ENCODE peak calls at places on chromosomes 13 and 19, in ten cellular contexts. Z, Y, W, J, K, D, T, A, I and G are unnamed samples.

GRCh38 chr19:51150627-51151026 is 8.5 kb downstream of the SIGLEC7 start:
- DNase-seq in D (no peak), Z (no peak), K (no peak), Y (no peak), I (no peak), W (no peak), T (no peak), A (no peak), J (no peak), G (no peak)

GRCh38 chr13:40983269-40983668 is 35.8 kb downstream of the ELF1 start:
- DNase-seq in D (no peak), Z (no peak), W (no peak), Y (no peak), K (peak; percentile 34), A (no peak), T (no peak), I (no peak), J (no peak), G (no peak)

GRCh38 chr19:35715981-35716734 is 1.6 kb upstream of the KMT2B start:
- DNase-seq in D (no peak), J (peak; percentile 56), A (peak; percentile 17), Y (peak; percentile 73), K (no peak), T (no peak), I (peak; percentile 63), W (peak; percentile 29), Z (peak; percentile 80), G (no peak)

GRCh38 chr13:51125495-51126226 is 14.6 kb upstream of the C13orf42 start:
- DNase-seq in K (peak; percentile 75), W (no peak), Z (peak; percentile 77), D (peak; percentile 16), A (peak; percentile 85), T (peak; percentile 56), J (no peak), Y (peak; percentile 43), I (no peak), G (peak; percentile 42)

GRCh38 chr13:39542361-39542760 is 60.6 kb downstream of the LHFPL6 start:
- DNase-seq in J (no peak), Y (no peak), D (no peak), W (no peak), T (no peak), I (no peak), A (no peak), Z (no peak), K (no peak), G (no peak)

GRCh38 chr13:101612736-101613135 is 160.3 kb downstream of the ITGBL1 start:
- DNase-seq in T (no peak), I (no peak), J (no peak), A (no peak), Y (no peak), W (no peak), K (no peak), Z (no peak), D (no peak), G (no peak)

GRCh38 chr13:89925107-89925506 is 1422.4 kb upstream of the MIR17HG start:
- DNase-seq in A (peak; percentile 57), W (no peak), T (peak; percentile 77), D (no peak), Z (peak; percentile 31), I (no peak), J (no peak), K (peak; percentile 35), Y (no peak), G (peak; percentile 65)

GRCh38 chr13:104105418-104106355 is 1039.5 kb upstream of the SLC10A2 start:
- DNase-seq in T (no peak), I (no peak), J (no peak), A (no peak), D (no peak), Y (no peak), W (no peak), K (no peak), Z (no peak), G (no peak)

GRCh38 chr13:67229438-67230242 is 496 bp downstream of the PCDH9 start:
- DNase-seq in J (no peak), T (peak; percentile 20), K (peak; percentile 6), Y (no peak), D (no peak), Z (peak; percentile 12), W (no peak), A (peak; percentile 38), I (no peak), G (peak; percentile 31)

GRCh38 chr19:6521718-6522646 is 8.8 kb upstream of the TNFSF9 start:
- DNase-seq in D (peak; percentile 95), I (no peak), A (no peak), W (no peak), T (no peak), J (no peak), K (peak; percentile 41), Z (no peak), Y (no peak), G (no peak)

GRCh38 chr19:6524326-6524725 is 6.5 kb upstream of the TNFSF9 start:
- DNase-seq in A (no peak), I (no peak), T (no peak), J (no peak), D (no peak), Y (no peak), K (no peak), Z (no peak), W (no peak), G (no peak)

GRCh38 chr19:6519289-6519688 is 11.5 kb upstream of the TNFSF9 start:
- DNase-seq in Y (no peak), T (peak; percentile 74), W (no peak), J (no peak), K (peak; percentile 77), D (no peak), A (no peak), Z (no peak), I (no peak), G (no peak)

GRCh38 chr19:6527893-6528543 is 2.8 kb upstream of the TNFSF9 start:
- DNase-seq in J (no peak), W (no peak), I (no peak), T (no peak), D (peak; percentile 96), Z (no peak), Y (no peak), A (no peak), K (no peak), G (no peak)

DNA sequence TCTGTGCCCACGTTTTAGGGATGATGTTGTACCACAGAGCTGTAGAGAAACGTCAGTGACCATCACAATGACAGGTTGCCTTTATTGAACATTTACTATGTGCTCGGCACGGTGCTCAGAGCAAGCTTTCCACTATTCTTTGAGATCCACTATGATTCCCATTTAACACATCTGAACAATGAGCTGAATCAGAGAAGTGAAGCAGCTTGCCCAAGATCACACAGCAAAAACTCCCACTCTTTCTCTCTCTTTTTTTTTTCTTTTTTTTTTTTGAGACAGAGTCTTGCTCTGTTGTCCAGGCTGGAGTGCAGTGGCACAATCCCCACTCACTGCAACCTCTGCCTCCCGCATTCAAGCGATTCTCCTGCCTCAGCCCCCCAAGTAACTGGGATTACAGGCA is 8.1 kb upstream of the TNFSF9 start:
- DNase-seq in T (no peak), Y (no peak), A (no peak), J (no peak), Z (no peak), W (no peak), D (no peak), K (no peak), I (no peak), G (no peak)
- H3K4me3 ChIP-seq in T (no peak overlapping the region), Y (no peak overlapping the region), A (no peak overlapping the region), J (no peak overlapping the region), Z (no peak overlapping the region), W (no peak overlapping the region), D (peak overlapping the region; percentile 60), K (no peak overlapping the region), I (no peak overlapping the region), G (no peak overlapping the region)

DNA sequence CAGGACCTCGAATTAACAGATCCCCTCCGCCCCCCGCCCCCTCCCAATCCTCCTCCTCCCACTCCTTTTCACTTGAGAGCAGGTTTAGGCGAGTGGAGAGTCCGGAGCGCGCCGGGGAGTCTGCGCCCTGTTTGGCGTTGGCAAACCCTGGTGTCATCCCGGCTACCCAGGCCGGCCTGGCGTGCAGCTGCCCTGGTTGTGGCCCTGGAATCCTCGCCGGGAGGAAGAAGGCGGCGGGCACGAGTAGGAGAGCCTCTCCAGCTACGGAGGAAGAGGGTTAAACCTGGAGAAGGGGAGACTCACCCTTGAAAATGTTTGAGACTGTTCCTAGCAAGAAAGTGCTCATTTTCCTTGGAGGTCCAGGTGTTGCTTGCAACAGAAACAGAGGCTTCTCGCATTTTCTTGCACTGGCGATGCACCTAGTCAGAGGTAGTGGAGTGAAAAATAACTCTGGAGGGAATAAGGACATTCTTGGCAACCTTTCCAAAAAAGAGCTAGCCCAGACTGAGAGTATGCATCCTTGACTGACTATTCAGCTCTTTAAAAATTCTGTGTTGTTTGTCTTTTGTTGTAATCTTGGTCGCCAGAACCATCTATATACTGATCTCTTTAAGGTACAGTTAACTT is 1.3 kb upstream of the SOX21 start:
- DNase-seq in T (no peak), I (no peak), J (no peak), W (no peak), Z (no peak), A (no peak), D (no peak), K (no peak), Y (no peak), G (no peak)
- H3K27me3 ChIP-seq in T (peaks cover 38% of the 10 kb centered on the region), I (peaks cover 21% of the 10 kb centered on the region), J (peaks cover 60% of the 10 kb centered on the region), W (peaks cover 53% of the 10 kb centered on the region), Z (peaks cover 87% of the 10 kb centered on the region), A (no peaks in the 10 kb centered on the region), D (peaks cover 12% of the 10 kb centered on the region), K (peaks cover 94% of the 10 kb centered on the region), Y (peaks cover 66% of the 10 kb centered on the region), G (peaks cover 59% of the 10 kb centered on the region)

GRCh38 chr19:36898422-36898821 is 17.7 kb downstream of the ZNF829 start:
- DNase-seq in Z (no peak), Y (no peak), D (no peak), A (no peak), K (no peak), T (no peak), I (no peak), J (no peak), W (no peak), G (no peak)
- H3K4me3 ChIP-seq in Z (no peak overlapping the region), Y (no peak overlapping the region), D (no peak overlapping the region), A (no peak overlapping the region), K (no peak overlapping the region), T (no peak overlapping the region), I (no peak overlapping the region), J (no peak overlapping the region), W (peak overlapping the region; percentile 21), G (no peak overlapping the region)

GRCh38 chr19:32231691-32232090 is 113.7 kb upstream of the ZNF507 start:
- DNase-seq in Z (no peak), Y (no peak), I (no peak), W (no peak), J (peak; percentile 30), A (no peak), T (no peak), D (no peak), K (no peak), G (no peak)

GRCh38 chr19:32233091-32233490 is 112.3 kb upstream of the ZNF507 start:
- DNase-seq in Z (no peak), T (no peak), I (no peak), J (peak; percentile 38), A (no peak), D (no peak), K (no peak), Y (no peak), W (no peak), G (no peak)

GRCh38 chr19:32232449-32232848 is 113.0 kb upstream of the ZNF507 start:
- DNase-seq in D (no peak), K (no peak), W (no peak), T (no peak), J (peak; percentile 17), I (no peak), A (no peak), Y (no peak), Z (no peak), G (no peak)

GRCh38 chr19:32231020-32231419 is 114.4 kb upstream of the ZNF507 start:
- DNase-seq in D (no peak), I (no peak), A (no peak), Z (no peak), K (no peak), J (peak; percentile 28), T (no peak), W (no peak), Y (no peak), G (no peak)

GRCh38 chr19:32230441-32230840 is 115.0 kb upstream of the ZNF507 start:
- DNase-seq in T (no peak), W (no peak), D (no peak), Z (no peak), K (no peak), I (no peak), J (peak; percentile 20), Y (no peak), A (no peak), G (no peak)
- H3K27me3 ChIP-seq in T (no peaks in the 10 kb centered on the region), W (no peaks in the 10 kb centered on the region), D (no peaks in the 10 kb centered on the region), Z (peaks cover 18% of the 10 kb centered on the region), K (peaks cover 91% of the 10 kb centered on the region), I (no peaks in the 10 kb centered on the region), J (no peaks in the 10 kb centered on the region), Y (no peaks in the 10 kb centered on the region), A (peaks cover 8% of the 10 kb centered on the region), G (no peaks in the 10 kb centered on the region)